ENCODE peak calls at places on chromosome 9, in seven cellular contexts. Z is left ventricle myocardium inferior; M is 8988T; W is naive thymus-derived CD8-positive, alpha-beta T cell; E is K562; H is myocyte; K is AG20443. J is an unnamed sample.

GRCh38 chr9:21415492-21416267 is 6.8 kb downstream of the IFNA8 start:
- DNase-seq in Z (no peak), M (no peak), W (no peak), E (no peak), H (no peak), K (no peak), J (no peak)

GRCh38 chr9:123358181-123358894 is 2.3 kb downstream of the CRB2 start:
- DNase-seq in Z (no peak), M (no peak), W (no peak), E (no peak), H (no peak), K (no peak), J (no peak)

GRCh38 chr9:109401169-109401989 is 80.5 kb upstream of the EPB41L4B start:
- DNase-seq in Z (no peak), M (peak), W (no peak), E (peak), H (peak), K (peak), J (peak)

GRCh38 chr9:113388833-113389232 is 12.0 kb upstream of the HDHD3 start:
- DNase-seq in Z (no peak), M (no peak), W (no peak), E (no peak), H (no peak), K (no peak), J (no peak)

GRCh38 chr9:88531920-88532319 is 3.1 kb upstream of the NXNL2 start:
- DNase-seq in Z (no peak), M (no peak), W (no peak), E (no peak), H (no peak), K (no peak), J (no peak)

GRCh38 chr9:135797507-135798302 is 95.7 kb downstream of the KCNT1 start:
- DNase-seq in Z (peak), M (peak), W (no peak), E (peak), H (peak), K (peak), J (peak)

GRCh38 chr9:133981958-133982681 is 10.0 kb downstream of the VAV2 start:
- DNase-seq in Z (peak), M (no peak), W (no peak), E (no peak), H (no peak), K (no peak), J (no peak)

GRCh38 chr9:84669293-84670105 is at the start of gene NTRK2:
- DNase-seq in Z (peak), M (peak), W (no peak), E (no peak), H (no peak), K (peak), J (no peak)

GRCh38 chr9:112764837-112765236 is 14.3 kb downstream of the SNX30 start:
- DNase-seq in Z (no peak), M (no peak), W (no peak), E (peak), H (no peak), K (no peak), J (peak)

J was measured in HuH-7.